ENCODE peak calls at places on chromosomes 13 and 19, in eight cellular contexts. One of them, this sample, is unnamed.

GRCh38 chr19:15300533-15301194 is 31.7 kb downstream of the BRD4 start:
- DNase-seq in Caco-2: no peak
- DNase-seq in adrenal gland: no peak
- DNase-seq in uterus: no peak
- DNase-seq in A673: peak; percentile 53
- DNase-seq in HAP-1: peak; percentile 20
- DNase-seq in CD8-positive, alpha-beta memory T cell: no peak
- DNase-seq in H1: no peak
- DNase-seq in this sample: no peak

GRCh38 chr13:111666377-111666776 is 345.9 kb downstream of the TEX29 start:
- DNase-seq in Caco-2: no peak
- DNase-seq in adrenal gland: peak; percentile 4
- DNase-seq in uterus: no peak
- DNase-seq in A673: no peak
- DNase-seq in HAP-1: no peak
- DNase-seq in CD8-positive, alpha-beta memory T cell: no peak
- DNase-seq in H1: peak; percentile 34
- DNase-seq in this sample: no peak

GRCh38 chr13:99600318-99600717 is 99.0 kb downstream of the TM9SF2 start:
- DNase-seq in Caco-2: no peak
- DNase-seq in adrenal gland: no peak
- DNase-seq in uterus: no peak
- DNase-seq in A673: peak; percentile 32
- DNase-seq in HAP-1: no peak
- DNase-seq in CD8-positive, alpha-beta memory T cell: no peak
- DNase-seq in H1: peak; percentile 83
- DNase-seq in this sample: no peak

GRCh38 chr13:23470706-23471610 is 37.5 kb upstream of the SACS start:
- DNase-seq in Caco-2: no peak
- DNase-seq in adrenal gland: no peak
- DNase-seq in uterus: no peak
- DNase-seq in A673: no peak
- DNase-seq in HAP-1: peak; percentile 95
- DNase-seq in CD8-positive, alpha-beta memory T cell: no peak
- DNase-seq in H1: no peak
- DNase-seq in this sample: no peak

GRCh38 chr13:33519561-33520479 is 234.3 kb upstream of the STARD13 start:
- DNase-seq in Caco-2: no peak
- DNase-seq in adrenal gland: no peak
- DNase-seq in uterus: no peak
- DNase-seq in A673: no peak
- DNase-seq in HAP-1: no peak
- DNase-seq in CD8-positive, alpha-beta memory T cell: no peak
- DNase-seq in H1: no peak
- DNase-seq in this sample: no peak

GRCh38 chr19:4375620-4376228 is 24.6 kb downstream of the SH3GL1 start:
- DNase-seq in Caco-2: peak; percentile 73
- DNase-seq in adrenal gland: no peak
- DNase-seq in uterus: peak; percentile 52
- DNase-seq in A673: peak; percentile 95
- DNase-seq in HAP-1: peak; percentile 57
- DNase-seq in CD8-positive, alpha-beta memory T cell: no peak
- DNase-seq in H1: no peak
- DNase-seq in this sample: no peak

GRCh38 chr13:79869326-79869725 is 388.4 kb downstream of the NDFIP2 start:
- DNase-seq in Caco-2: peak; percentile 56
- DNase-seq in adrenal gland: no peak
- DNase-seq in uterus: no peak
- DNase-seq in A673: no peak
- DNase-seq in HAP-1: peak; percentile 34
- DNase-seq in CD8-positive, alpha-beta memory T cell: no peak
- DNase-seq in H1: no peak
- DNase-seq in this sample: no peak

GRCh38 chr19:48822514-48822913 is 11.7 kb upstream of the BCAT2 start:
- DNase-seq in Caco-2: no peak
- DNase-seq in adrenal gland: no peak
- DNase-seq in uterus: no peak
- DNase-seq in A673: no peak
- DNase-seq in HAP-1: no peak
- DNase-seq in CD8-positive, alpha-beta memory T cell: no peak
- DNase-seq in H1: no peak
- DNase-seq in this sample: no peak

GRCh38 chr19:19578241-19578640 is 40.2 kb downstream of the CILP2 start:
- DNase-seq in Caco-2: no peak
- DNase-seq in adrenal gland: no peak
- DNase-seq in uterus: no peak
- DNase-seq in A673: peak; percentile 26
- DNase-seq in HAP-1: no peak
- DNase-seq in CD8-positive, alpha-beta memory T cell: no peak
- DNase-seq in H1: no peak
- DNase-seq in this sample: no peak

GRCh38 chr13:24071423-24072075 is 89.0 kb upstream of the SPATA13 start:
- DNase-seq in Caco-2: no peak
- DNase-seq in adrenal gland: no peak
- DNase-seq in uterus: no peak
- DNase-seq in A673: no peak
- DNase-seq in HAP-1: no peak
- DNase-seq in CD8-positive, alpha-beta memory T cell: no peak
- DNase-seq in H1: no peak
- DNase-seq in this sample: no peak

GRCh38 chr19:13796301-13797057 is 1.2 kb downstream of the ZSWIM4 start:
- DNase-seq in Caco-2: no peak
- DNase-seq in adrenal gland: peak; percentile 92
- DNase-seq in uterus: peak; percentile 81
- DNase-seq in A673: no peak
- DNase-seq in HAP-1: no peak
- DNase-seq in CD8-positive, alpha-beta memory T cell: no peak
- DNase-seq in H1: peak; percentile 62
- DNase-seq in this sample: no peak

GRCh38 chr13:89750371-89750770 is 1597.1 kb upstream of the MIR17HG start:
- DNase-seq in Caco-2: no peak
- DNase-seq in adrenal gland: no peak
- DNase-seq in uterus: no peak
- DNase-seq in A673: no peak
- DNase-seq in HAP-1: no peak
- DNase-seq in CD8-positive, alpha-beta memory T cell: no peak
- DNase-seq in H1: no peak
- DNase-seq in this sample: no peak

DNA sequence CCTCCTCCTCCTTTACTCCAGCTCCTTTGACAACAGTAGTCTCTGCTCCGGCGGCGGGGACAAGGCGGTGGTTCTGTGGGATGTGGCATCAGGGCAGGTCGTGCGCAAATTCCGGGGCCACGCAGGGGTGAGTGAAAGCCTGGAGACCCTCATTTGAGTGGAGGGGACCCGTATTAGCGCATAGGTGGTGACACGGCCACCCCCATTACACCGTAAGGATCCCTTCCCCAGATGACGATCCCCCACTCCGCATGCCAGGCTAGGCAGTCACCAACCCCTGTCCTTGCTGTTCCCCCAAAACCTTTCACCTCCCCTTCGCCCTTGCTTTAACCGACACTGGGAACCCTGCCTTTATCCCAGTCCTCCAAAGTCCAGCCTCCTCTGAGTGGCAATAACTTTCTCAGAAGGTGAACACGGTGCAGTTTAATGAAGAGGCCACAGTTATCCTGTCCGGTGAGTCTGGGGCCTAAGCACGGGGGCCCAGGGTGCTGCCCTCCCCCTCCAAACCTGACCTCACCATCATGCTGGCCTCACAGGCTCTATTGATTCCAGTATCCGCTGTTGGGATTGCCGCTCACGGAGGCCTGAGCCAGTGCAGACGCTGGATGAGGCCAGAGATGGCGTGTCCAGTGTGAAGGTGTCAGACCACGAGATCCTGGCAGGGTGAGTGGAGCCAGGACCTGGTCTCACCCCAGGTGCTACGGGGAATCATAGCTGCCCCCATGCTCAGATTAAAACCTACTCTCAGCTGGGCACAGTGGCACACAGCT is 3.7 kb downstream of the WDR83 start:
- DNase-seq in Caco-2: no peak
- DNase-seq in adrenal gland: no peak
- DNase-seq in uterus: no peak
- DNase-seq in A673: no peak
- DNase-seq in HAP-1: no peak
- DNase-seq in CD8-positive, alpha-beta memory T cell: no peak
- DNase-seq in H1: no peak
- DNase-seq in this sample: no peak
- H3K4me3 ChIP-seq in Caco-2: peak overlapping the region; percentile 84
- H3K4me3 ChIP-seq in adrenal gland: peak overlapping the region; percentile 64
- H3K4me3 ChIP-seq in uterus: peak overlapping the region; percentile 64
- H3K4me3 ChIP-seq in A673: peak overlapping the region; percentile 89
- H3K4me3 ChIP-seq in HAP-1: peak overlapping the region; percentile 97
- H3K4me3 ChIP-seq in CD8-positive, alpha-beta memory T cell: peak overlapping the region; percentile 71
- H3K4me3 ChIP-seq in H1: peak overlapping the region; percentile 83
- H3K4me3 ChIP-seq in this sample: peak overlapping the region; percentile 91

GRCh38 chr19:40236026-40236355 is 9.5 kb upstream of the CCNP start:
- DNase-seq in Caco-2: no peak
- DNase-seq in adrenal gland: no peak
- DNase-seq in uterus: no peak
- DNase-seq in A673: no peak
- DNase-seq in HAP-1: no peak
- DNase-seq in CD8-positive, alpha-beta memory T cell: no peak
- DNase-seq in H1: no peak
- DNase-seq in this sample: no peak

GRCh38 chr19:40239415-40240226 is 13.1 kb upstream of the CCNP start:
- DNase-seq in Caco-2: no peak
- DNase-seq in adrenal gland: no peak
- DNase-seq in uterus: no peak
- DNase-seq in A673: no peak
- DNase-seq in HAP-1: no peak
- DNase-seq in CD8-positive, alpha-beta memory T cell: no peak
- DNase-seq in H1: no peak
- DNase-seq in this sample: no peak

GRCh38 chr19:40236366-40236765 is 9.9 kb upstream of the CCNP start:
- DNase-seq in Caco-2: no peak
- DNase-seq in adrenal gland: no peak
- DNase-seq in uterus: no peak
- DNase-seq in A673: no peak
- DNase-seq in HAP-1: no peak
- DNase-seq in CD8-positive, alpha-beta memory T cell: no peak
- DNase-seq in H1: no peak
- DNase-seq in this sample: no peak

GRCh38 chr19:40238775-40239174 is 12.3 kb upstream of the CCNP start:
- DNase-seq in Caco-2: no peak
- DNase-seq in adrenal gland: no peak
- DNase-seq in uterus: no peak
- DNase-seq in A673: no peak
- DNase-seq in HAP-1: no peak
- DNase-seq in CD8-positive, alpha-beta memory T cell: no peak
- DNase-seq in H1: no peak
- DNase-seq in this sample: no peak

DNA sequence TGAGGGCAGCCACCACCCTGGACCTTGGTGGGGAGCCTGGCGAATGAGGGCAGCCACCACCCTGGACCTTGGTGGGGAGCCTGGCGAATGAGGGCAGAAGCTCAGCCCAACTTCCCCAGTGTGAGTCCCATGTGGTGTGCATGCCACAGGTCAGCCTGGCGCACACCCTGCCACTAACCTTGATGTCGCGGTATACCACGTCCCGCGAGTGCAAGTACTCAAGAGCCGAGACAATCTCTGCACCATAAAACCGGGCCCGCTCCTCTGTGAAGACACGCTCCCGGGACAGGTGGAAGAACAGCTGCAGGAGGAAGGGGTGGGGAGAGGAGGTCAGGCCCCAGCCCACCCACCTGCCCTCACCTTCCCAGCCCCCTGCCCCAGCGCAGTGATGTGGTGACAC is 11.3 kb upstream of the CCNP start:
- DNase-seq in Caco-2: no peak
- DNase-seq in adrenal gland: no peak
- DNase-seq in uterus: no peak
- DNase-seq in A673: no peak
- DNase-seq in HAP-1: no peak
- DNase-seq in CD8-positive, alpha-beta memory T cell: no peak
- DNase-seq in H1: no peak
- DNase-seq in this sample: no peak
- H3K36me3 ChIP-seq in Caco-2: peaks cover 7% of the 10 kb centered on the region
- H3K36me3 ChIP-seq in adrenal gland: peaks cover 81% of the 10 kb centered on the region
- H3K36me3 ChIP-seq in uterus: no peaks in the 10 kb centered on the region
- H3K36me3 ChIP-seq in A673: peaks cover 48% of the 10 kb centered on the region
- H3K36me3 ChIP-seq in HAP-1: peaks cover 35% of the 10 kb centered on the region
- H3K36me3 ChIP-seq in CD8-positive, alpha-beta memory T cell: peaks cover 40% of the 10 kb centered on the region
- H3K36me3 ChIP-seq in H1: peaks cover 4% of the 10 kb centered on the region
- H3K36me3 ChIP-seq in this sample: peaks cover 33% of the 10 kb centered on the region

DNA sequence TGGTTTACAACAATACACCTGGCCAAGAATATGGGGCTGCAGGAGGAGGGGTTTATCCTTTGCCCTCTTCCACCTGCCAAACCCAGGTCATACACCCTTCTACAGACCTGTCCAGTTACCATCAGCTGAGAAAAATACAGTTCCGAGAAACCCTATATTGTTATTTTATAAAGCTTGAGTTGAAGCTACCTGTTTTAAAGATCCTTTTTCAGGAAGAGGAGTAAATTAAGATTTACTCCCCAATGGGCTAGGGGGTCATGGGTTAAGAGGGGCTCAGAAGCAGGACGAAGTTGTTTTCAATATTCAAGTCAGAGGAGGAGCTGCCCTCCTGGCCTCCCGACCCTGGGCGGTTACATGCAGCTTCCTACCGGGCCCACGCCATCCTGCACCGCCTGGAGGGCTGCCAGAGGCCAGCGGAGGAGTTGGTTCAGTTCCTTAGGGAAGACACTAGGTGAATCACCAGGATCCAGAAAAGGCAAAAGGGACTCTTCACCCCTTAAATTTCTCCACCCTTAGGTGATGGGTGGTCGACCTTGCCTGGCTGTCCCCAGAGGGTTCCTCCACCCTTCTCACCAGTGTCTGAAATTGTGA is 1.3 kb downstream of the GJB2 start:
- DNase-seq in Caco-2: no peak
- DNase-seq in adrenal gland: no peak
- DNase-seq in uterus: no peak
- DNase-seq in A673: no peak
- DNase-seq in HAP-1: no peak
- DNase-seq in CD8-positive, alpha-beta memory T cell: no peak
- DNase-seq in H1: peak; percentile 55
- DNase-seq in this sample: no peak
- H3K4me3 ChIP-seq in Caco-2: peak overlapping the region; percentile 52
- H3K4me3 ChIP-seq in adrenal gland: no peak overlapping the region
- H3K4me3 ChIP-seq in uterus: no peak overlapping the region
- H3K4me3 ChIP-seq in A673: no peak overlapping the region
- H3K4me3 ChIP-seq in HAP-1: no peak overlapping the region
- H3K4me3 ChIP-seq in CD8-positive, alpha-beta memory T cell: no peak overlapping the region
- H3K4me3 ChIP-seq in H1: peak overlapping the region; percentile 63
- H3K4me3 ChIP-seq in this sample: no peak overlapping the region

GRCh38 chr19:46337487-46337886 is 9.4 kb upstream of the PPP5C start:
- DNase-seq in Caco-2: no peak
- DNase-seq in adrenal gland: no peak
- DNase-seq in uterus: no peak
- DNase-seq in A673: no peak
- DNase-seq in HAP-1: no peak
- DNase-seq in CD8-positive, alpha-beta memory T cell: no peak
- DNase-seq in H1: no peak
- DNase-seq in this sample: no peak
- H3K36me3 ChIP-seq in Caco-2: no peaks in the 10 kb centered on the region
- H3K36me3 ChIP-seq in adrenal gland: peaks cover 11% of the 10 kb centered on the region
- H3K36me3 ChIP-seq in uterus: no peaks in the 10 kb centered on the region
- H3K36me3 ChIP-seq in A673: no peaks in the 10 kb centered on the region
- H3K36me3 ChIP-seq in HAP-1: no peaks in the 10 kb centered on the region
- H3K36me3 ChIP-seq in CD8-positive, alpha-beta memory T cell: no peaks in the 10 kb centered on the region
- H3K36me3 ChIP-seq in H1: peaks cover 14% of the 10 kb centered on the region
- H3K36me3 ChIP-seq in this sample: no peaks in the 10 kb centered on the region

GRCh38 chr13:21549633-21550032 is 54.3 kb downstream of the MICU2 start:
- DNase-seq in Caco-2: no peak
- DNase-seq in adrenal gland: no peak
- DNase-seq in uterus: no peak
- DNase-seq in A673: no peak
- DNase-seq in HAP-1: no peak
- DNase-seq in CD8-positive, alpha-beta memory T cell: no peak
- DNase-seq in H1: no peak
- DNase-seq in this sample: no peak
- H3K4me3 ChIP-seq in Caco-2: no peak overlapping the region
- H3K4me3 ChIP-seq in adrenal gland: no peak overlapping the region
- H3K4me3 ChIP-seq in uterus: no peak overlapping the region
- H3K4me3 ChIP-seq in A673: no peak overlapping the region
- H3K4me3 ChIP-seq in HAP-1: no peak overlapping the region
- H3K4me3 ChIP-seq in CD8-positive, alpha-beta memory T cell: no peak overlapping the region
- H3K4me3 ChIP-seq in H1: no peak overlapping the region
- H3K4me3 ChIP-seq in this sample: no peak overlapping the region

This sample was measured in iPS DF 6.9.